ENCODE peak calls at places on chromosomes 12 and 14, in six cellular contexts. H is AG10803; K is PC-3; Y is activated CD4-positive, alpha-beta T cell treated with anti-CD3 and anti-CD28 coated beads for 36 hours; Q is stomach; I is ELR. C is an unnamed sample.
A peak's percentile ranks its signal among the peaks of the same experiment; 100 is the strongest.

GRCh38 chr14:79543966-79544365 is 667.3 kb downstream of the DIO2 start:
- DNase-seq in H (no peak), K (peak; percentile 82), Y (no peak), Q (no peak), I (peak; percentile 55), C (no peak)

GRCh38 chr14:90319173-90319572 is 12.6 kb downstream of the NRDE2 start:
- DNase-seq in H (peak; percentile 19), K (peak; percentile 45), Y (no peak), Q (no peak), I (peak; percentile 72), C (no peak)

GRCh38 chr14:91749857-91750256 is 18.0 kb upstream of the CATSPERB start:
- DNase-seq in H (no peak), K (peak; percentile 64), Y (no peak), Q (no peak), I (no peak), C (no peak)

GRCh38 chr14:53538316-53538851 is 385.3 kb upstream of the DDHD1 start:
- DNase-seq in H (peak; percentile 62), K (no peak), Y (no peak), Q (no peak), I (no peak), C (no peak)

GRCh38 chr14:100534528-100535286 is 52.5 kb downstream of the BEGAIN start:
- DNase-seq in H (no peak), K (no peak), Y (peak; percentile 4), Q (no peak), I (no peak), C (no peak)

GRCh38 chr14:29216774-29217232 is 450.2 kb downstream of the FOXG1 start:
- DNase-seq in H (no peak), K (peak; percentile 85), Y (no peak), Q (no peak), I (no peak), C (no peak)

GRCh38 chr12:5956987-5957386 is 11.9 kb upstream of the ANO2 start:
- DNase-seq in H (no peak), K (peak; percentile 7), Y (no peak), Q (no peak), I (no peak), C (no peak)

GRCh38 chr12:27273114-27273513 is 29.0 kb downstream of the STK38L start:
- DNase-seq in H (no peak), K (no peak), Y (no peak), Q (no peak), I (no peak), C (no peak)

GRCh38 chr12:69107541-69107940 is 131.8 kb upstream of the CPSF6 start:
- DNase-seq in H (no peak), K (no peak), Y (no peak), Q (no peak), I (no peak), C (no peak)

GRCh38 chr12:90682398-90682797 is 272.6 kb downstream of the CCER1 start:
- DNase-seq in H (peak; percentile 50), K (no peak), Y (no peak), Q (no peak), I (peak; percentile 52), C (no peak)

GRCh38 chr12:112107728-112108447 is 695 bp downstream of the NAA25 start:
- DNase-seq in H (no peak), K (no peak), Y (peak; percentile 54), Q (no peak), I (peak; percentile 55), C (no peak)

GRCh38 chr12:26010293-26010821 is 51.9 kb downstream of the RASSF8 start:
- DNase-seq in H (peak; percentile 65), K (peak; percentile 90), Y (no peak), Q (no peak), I (peak; percentile 26), C (no peak)

GRCh38 chr14:69985456-69985855 is 106.2 kb downstream of the SMOC1 start:
- DNase-seq in H (peak; percentile 25), K (no peak), Y (no peak), Q (no peak), I (peak; percentile 15), C (no peak)

GRCh38 chr14:100615736-100616695 is 28.8 kb upstream of the BEGAIN start:
- DNase-seq in H (no peak), K (no peak), Y (no peak), Q (no peak), I (no peak), C (no peak)

GRCh38 chr12:111352300-111352993 is 16.4 kb downstream of the PHETA1 start:
- DNase-seq in H (no peak), K (no peak), Y (no peak), Q (no peak), I (no peak), C (no peak)

GRCh38 chr12:98238513-98238912 is 276.9 kb upstream of the TMPO start:
- DNase-seq in H (peak; percentile 76), K (peak; percentile 17), Y (no peak), Q (no peak), I (peak; percentile 24), C (no peak)

GRCh38 chr14:29892327-29892726 is 35.3 kb downstream of the PRKD1 start:
- DNase-seq in H (peak; percentile 58), K (peak; percentile 44), Y (no peak), Q (no peak), I (no peak), C (no peak)

GRCh38 chr12:16112626-16113560 is 164.6 kb downstream of the SLC15A5 start:
- DNase-seq in H (peak; percentile 21), K (no peak), Y (no peak), Q (no peak), I (no peak), C (no peak)

GRCh38 chr14:30888480-30889243 is 14.3 kb downstream of the COCH start:
- DNase-seq in H (no peak), K (no peak), Y (no peak), Q (no peak), I (no peak), C (no peak)

GRCh38 chr12:56713345-56713744 is 11.8 kb downstream of the NACA start:
- DNase-seq in H (no peak), K (no peak), Y (no peak), Q (no peak), I (no peak), C (no peak)

GRCh38 chr12:53380797-53381738 is 1.1 kb downstream of the SP1 start:
- DNase-seq in H (peak; percentile 55), K (peak; percentile 64), Y (no peak), Q (no peak), I (peak; percentile 81), C (no peak)

GRCh38 chr12:116141110-116141832 is 136.2 kb downstream of the MED13L start:
- DNase-seq in H (no peak), K (peak; percentile 41), Y (no peak), Q (no peak), I (peak; percentile 39), C (peak; percentile 51)

GRCh38 chr12:111362687-111363475 is 6.0 kb downstream of the PHETA1 start:
- DNase-seq in H (no peak), K (no peak), Y (no peak), Q (no peak), I (no peak), C (no peak)

GRCh38 chr14:85535916-85536834 is 6.2 kb downstream of the FLRT2 start:
- DNase-seq in H (peak; percentile 66), K (peak; percentile 35), Y (no peak), Q (no peak), I (peak; percentile 82), C (no peak)

GRCh38 chr14:100030441-100031153 is 34.6 kb upstream of the EVL start:
- DNase-seq in H (peak; percentile 93), K (peak; percentile 75), Y (no peak), Q (no peak), I (peak; percentile 95), C (no peak)

GRCh38 chr12:106987846-106988245 is 900 bp upstream of the MTERF2 start:
- DNase-seq in H (no peak), K (no peak), Y (no peak), Q (peak; percentile 44), I (no peak), C (no peak)

C was measured in cerebellar cortex.